ENCODE peak calls at places on chromosomes 4 and X, in six cellular contexts. Z is sciatic nerve; M is stimulated activated naive CD8-positive, alpha-beta T cell treated with anti-CD3 and anti-CD28 coated beads, Interleukin-15, amount 100 ng/mL, for 72 hours; P is suprapubic skin; K is WTC11; V is activated CD8-positive, alpha-beta memory T cell treated with anti-CD3 and anti-CD28 coated beads for 48 hours. U is an unnamed sample.

GRCh38 chrX:39388730-39389129 is 587.5 kb downstream of the MID1IP1 start:
- DNase-seq in K (no peak), V (no peak), P (no peak), M (no peak), Z (no peak), U (no peak)

GRCh38 chr4:153257151-153257620 is 52.9 kb downstream of the TRIM2 start:
- DNase-seq in K (peak), V (no peak), P (no peak), Z (no peak), M (no peak), U (no peak)

GRCh38 chr4:127604949-127605709 is 27.6 kb upstream of the INTU start:
- DNase-seq in Z (no peak), V (no peak), P (no peak), M (no peak), K (peak), U (no peak)

GRCh38 chr4:51830146-51830545 is 12.8 kb upstream of the DCUN1D4 start:
- DNase-seq in V (no peak), P (no peak), K (no peak), M (no peak), Z (no peak), U (no peak)

GRCh38 chr4:113969935-113970334 is 9.5 kb downstream of the ARSJ start:
- DNase-seq in Z (no peak), V (no peak), K (no peak), M (no peak), P (no peak), U (no peak)

GRCh38 chrX:102985182-102985581 is 48.1 kb downstream of the RAB40AL start:
- DNase-seq in P (no peak), K (no peak), M (no peak), Z (no peak), V (no peak), U (no peak)

GRCh38 chr4:69907151-69907550 is 23.7 kb upstream of the CSN1S1 start:
- DNase-seq in K (no peak), M (no peak), P (no peak), V (no peak), Z (no peak), U (no peak)

GRCh38 chrX:69070949-69071650 is 94.2 kb downstream of the PJA1 start:
- DNase-seq in M (no peak), K (no peak), Z (peak), P (peak), V (no peak), U (peak)

GRCh38 chrX:25005034-25005381 is 10.8 kb downstream of the ARX start:
- DNase-seq in V (no peak), K (no peak), Z (no peak), P (no peak), M (no peak), U (no peak)

GRCh38 chr4:89298160-89298559 is 9.4 kb downstream of the GPRIN3 start:
- DNase-seq in Z (no peak), K (no peak), V (no peak), M (peak), P (no peak), U (no peak)

GRCh38 chrX:119539872-119540271 is 25.3 kb downstream of the STEEP1 start:
- DNase-seq in K (peak), V (no peak), P (no peak), Z (no peak), M (no peak), U (no peak)

GRCh38 chr4:159269956-159270355 is 167.1 kb downstream of the RAPGEF2 start:
- DNase-seq in M (no peak), V (no peak), K (no peak), Z (no peak), P (no peak), U (no peak)

GRCh38 chr4:2286904-2287593 is 25.1 kb upstream of the MXD4 start:
- DNase-seq in P (peak), M (no peak), V (no peak), K (no peak), Z (peak), U (no peak)

GRCh38 chr4:102438396-102438795 is 62.8 kb upstream of the NFKB1 start:
- DNase-seq in V (no peak), M (no peak), Z (no peak), P (no peak), K (no peak), U (no peak)

GRCh38 chr4:56861365-56861764 is 39.9 kb upstream of the SPINK2 start:
- DNase-seq in Z (no peak), V (no peak), P (no peak), M (no peak), K (peak), U (peak)

GRCh38 chr4:140309124-140309870 is 64.1 kb upstream of the SCOC start:
- DNase-seq in M (no peak), Z (no peak), K (peak), P (no peak), V (no peak), U (no peak)

GRCh38 chrX:103536071-103536470 is 16.8 kb upstream of the RAB40A start:
- DNase-seq in V (no peak), M (no peak), K (no peak), Z (no peak), P (no peak), U (no peak)

GRCh38 chr4:96347582-96347981 is 507.7 kb downstream of the PDHA2 start:
- DNase-seq in V (no peak), M (no peak), K (no peak), Z (no peak), P (no peak), U (no peak)

GRCh38 chr4:147160908-147161513 is 215.3 kb upstream of the TTC29 start:
- DNase-seq in P (no peak), M (peak), V (no peak), K (no peak), Z (no peak), U (no peak)

GRCh38 chrX:48278958-48279357 is 23.8 kb downstream of the SSX1 start:
- DNase-seq in V (no peak), K (peak), P (peak), Z (peak), M (no peak), U (no peak)

GRCh38 chrX:1500701-1501624 is 36.0 kb downstream of the P2RY8 start:
- DNase-seq in P (peak), Z (no peak), V (no peak), M (peak), K (no peak), U (peak)

GRCh38 chr4:6281436-6282144 is 11.9 kb downstream of the WFS1 start:
- DNase-seq in Z (no peak), K (no peak), M (no peak), P (no peak), V (no peak), U (no peak)

GRCh38 chr4:98720871-98721480 is 62.6 kb upstream of the TSPAN5 start:
- DNase-seq in P (no peak), V (no peak), K (no peak), M (no peak), Z (no peak), U (no peak)

GRCh38 chrX:132612990-132613564 is 124.2 kb upstream of the MBNL3 start:
- DNase-seq in P (no peak), M (peak), K (peak), Z (peak), V (no peak), U (no peak)

GRCh38 chr4:67700119-67700873 is 659 bp downstream of the UBA6 start:
- DNase-seq in M (no peak), V (no peak), K (no peak), Z (no peak), P (no peak), U (no peak)

GRCh38 chrX:97605271-97605670 is 721.6 kb downstream of the RPA4 start:
- DNase-seq in P (no peak), K (no peak), M (no peak), V (no peak), Z (no peak), U (no peak)

GRCh38 chr4:140926672-140927071 is 170.5 kb upstream of the TBC1D9 start:
- DNase-seq in K (no peak), M (no peak), V (no peak), Z (no peak), P (no peak), U (no peak)

GRCh38 chr4:6788123-6788522 is 5.6 kb downstream of the KIAA0232 start:
- DNase-seq in V (no peak), P (no peak), Z (no peak), K (no peak), M (no peak), U (no peak)

GRCh38 chrX:72685810-72686465 is 28.2 kb downstream of the PHKA1 start:
- DNase-seq in P (no peak), K (no peak), M (no peak), V (no peak), Z (no peak), U (no peak)

GRCh38 chrX:124433186-124433585 is 86.8 kb downstream of the SH2D1A start:
- DNase-seq in V (no peak), Z (no peak), K (no peak), P (no peak), M (no peak), U (no peak)

GRCh38 chr4:3320361-3321023 is 27.7 kb downstream of the RGS12 start:
- DNase-seq in M (no peak), K (no peak), V (no peak), P (peak), Z (peak), U (no peak)

GRCh38 chr4:173855015-173855414 is 325.0 kb upstream of the HAND2 start:
- DNase-seq in K (no peak), M (no peak), Z (no peak), V (no peak), P (no peak), U (no peak)